ENCODE peak calls at places on chromosome 22, in five cellular contexts. M is astrocyte, T is GM23338, F is PC-9, E is AG04450. D is an unnamed sample. For H3K27me3, the result is how much of the 10 kb centered on the place peaks cover.

GRCh38 chr22:30923168-30923900 is 45.2 kb downstream of the MORC2 start:
- DNase-seq in M (no peak), T (no peak), F (no peak), E (no peak), D (no peak)

GRCh38 chr22:27808730-27809129 is 7.2 kb upstream of the MN1 start:
- DNase-seq in M (no peak), T (no peak), F (no peak), E (no peak), D (no peak)

GRCh38 chr22:20946080-20946986 is 20.7 kb upstream of the AIFM3 start:
- DNase-seq in M (peak), T (no peak), F (no peak), E (no peak), D (no peak)

GRCh38 chr22:36156515-36157419 is 3.8 kb downstream of the APOL3 start:
- DNase-seq in M (peak), T (peak), F (no peak), E (peak), D (peak)

GRCh38 chr22:30574095-30574981 is at the start of gene GAL3ST1:
- DNase-seq in M (no peak), T (peak), F (no peak), E (no peak), D (no peak)

GRCh38 chr22:46979506-46979905 is 217.1 kb downstream of the TBC1D22A start:
- DNase-seq in M (no peak), T (no peak), F (no peak), E (no peak), D (no peak)

GRCh38 chr22:49975543-49976389 is 15.2 kb downstream of the PIM3 start:
- DNase-seq in M (peak), T (peak), F (peak), E (no peak), D (no peak)

GRCh38 chr22:46661221-46661851 is 41.1 kb downstream of the GRAMD4 start:
- DNase-seq in M (peak), T (no peak), F (no peak), E (no peak), D (no peak)

GRCh38 chr22:40196628-40197027 is 18.9 kb downstream of the TNRC6B start:
- DNase-seq in M (peak), T (no peak), F (peak), E (peak), D (peak)

GRCh38 chr22:30637701-30638114 is 2.1 kb downstream of the SLC35E4 start:
- DNase-seq in M (no peak), T (no peak), F (peak), E (no peak), D (no peak)

GRCh38 chr22:26542831-26543230 is 30.6 kb upstream of the TFIP11 start:
- DNase-seq in M (no peak), T (no peak), F (no peak), E (no peak), D (no peak)

GRCh38 chr22:47189056-47189916 is 426.8 kb downstream of the TBC1D22A start:
- DNase-seq in M (no peak), T (no peak), F (no peak), E (no peak), D (no peak)

GRCh38 chr22:27437570-27437969 is 364.0 kb downstream of the MN1 start:
- DNase-seq in M (no peak), T (no peak), F (peak), E (no peak), D (no peak)

GRCh38 chr22:27670701-27671412 is 130.7 kb downstream of the MN1 start:
- DNase-seq in M (no peak), T (peak), F (peak), E (no peak), D (no peak)

GRCh38 chr22:38709306-38709705 is 3.6 kb downstream of the GTPBP1 start:
- DNase-seq in M (no peak), T (no peak), F (no peak), E (no peak), D (no peak)

GRCh38 chr22:19879248-19879575 is 24.5 kb upstream of the GNB1L start:
- DNase-seq in M (no peak), T (no peak), F (no peak), E (no peak), D (no peak)

GRCh38 chr22:49638788-49639187 is 188.9 kb downstream of the BRD1 start:
- DNase-seq in M (peak), T (no peak), F (no peak), E (no peak), D (no peak)

GRCh38 chr22:36104988-36105387 is 55.6 kb downstream of the APOL3 start:
- DNase-seq in M (no peak), T (no peak), F (no peak), E (no peak), D (no peak)

GRCh38 chr22:50473088-50473487 is 1.7 kb downstream of the SBF1 start:
- DNase-seq in M (no peak), T (peak), F (peak), E (no peak), D (no peak)

GRCh38 chr22:30104501-30105156 is 24.4 kb downstream of the HORMAD2 start:
- DNase-seq in M (peak), T (no peak), F (no peak), E (no peak), D (no peak)

GRCh38 chr22:39251762-39252460 is 7.1 kb upstream of the PDGFB start:
- DNase-seq in M (no peak), T (no peak), F (peak), E (no peak), D (no peak)

GRCh38 chr22:24969588-24970301 is 17.2 kb downstream of the KIAA1671 start:
- DNase-seq in M (peak), T (no peak), F (peak), E (no peak), D (peak)

GRCh38 chr22:46638601-46639431 is 18.6 kb downstream of the GRAMD4 start:
- DNase-seq in M (peak), T (no peak), F (no peak), E (no peak), D (no peak)

GRCh38 chr22:26671317-26672059 is 14.1 kb downstream of the MIAT start:
- DNase-seq in M (no peak), T (peak), F (no peak), E (no peak), D (no peak)

GRCh38 chr22:35608088-35608487 is 9.0 kb downstream of the MB start:
- DNase-seq in M (peak), T (no peak), F (no peak), E (no peak), D (no peak)

GRCh38 chr22:36457688-36458450 is 23.6 kb downstream of the TXN2 start:
- DNase-seq in M (peak), T (no peak), F (peak), E (no peak), D (no peak)

GRCh38 chr22:28986366-28986765 is 75.3 kb downstream of the C22orf31 start:
- DNase-seq in M (peak), T (no peak), F (peak), E (no peak), D (no peak)

GRCh38 chr22:20498913-20499312 is 3.3 kb upstream of the KLHL22 start:
- DNase-seq in M (no peak), T (no peak), F (no peak), E (no peak), D (no peak)

GRCh38 chr22:46592390-46592872 is 27.8 kb upstream of the GRAMD4 start:
- DNase-seq in M (peak), T (no peak), F (no peak), E (peak), D (peak)

GRCh38 chr22:23763579-23764331 is 965 bp downstream of the C22orf15 start:
- DNase-seq in M (no peak), T (peak), F (no peak), E (no peak), D (no peak)

GRCh38 chr22:49934891-49935557 is 16.6 kb downstream of the CRELD2 start:
- DNase-seq in M (no peak), T (peak), F (no peak), E (no peak), D (no peak)

GRCh38 chr22:23754980-23755636 is 883 bp upstream of the VPREB3 start:
- DNase-seq in M (no peak), T (no peak), F (no peak), E (no peak), D (no peak)

GRCh38 chr22:27438271-27438980 is 363.1 kb downstream of the MN1 start:
- DNase-seq in M (no peak), T (no peak), F (peak), E (no peak), D (no peak)

GRCh38 chr22:22201185-22201924 is 43.2 kb upstream of the VPREB1 start:
- DNase-seq in M (no peak), T (peak), F (no peak), E (peak), D (no peak)

GRCh38 chr22:50531546-50532352 is 1.9 kb upstream of the TYMP start:
- DNase-seq in M (peak), T (peak), F (peak), E (no peak), D (no peak)

GRCh38 chr22:22075382-22076163 is 93.0 kb upstream of the TOP3B start:
- DNase-seq in M (no peak), T (no peak), F (no peak), E (no peak), D (no peak)

GRCh38 chr22:42901790-42902508 is 44.9 kb upstream of the ARFGAP3 start:
- DNase-seq in M (no peak), T (peak), F (no peak), E (no peak), D (no peak)
- TF ChIP-seq CTCF in M (no peak), T (peak), F (peak), E (peak), D (peak)

DNA sequence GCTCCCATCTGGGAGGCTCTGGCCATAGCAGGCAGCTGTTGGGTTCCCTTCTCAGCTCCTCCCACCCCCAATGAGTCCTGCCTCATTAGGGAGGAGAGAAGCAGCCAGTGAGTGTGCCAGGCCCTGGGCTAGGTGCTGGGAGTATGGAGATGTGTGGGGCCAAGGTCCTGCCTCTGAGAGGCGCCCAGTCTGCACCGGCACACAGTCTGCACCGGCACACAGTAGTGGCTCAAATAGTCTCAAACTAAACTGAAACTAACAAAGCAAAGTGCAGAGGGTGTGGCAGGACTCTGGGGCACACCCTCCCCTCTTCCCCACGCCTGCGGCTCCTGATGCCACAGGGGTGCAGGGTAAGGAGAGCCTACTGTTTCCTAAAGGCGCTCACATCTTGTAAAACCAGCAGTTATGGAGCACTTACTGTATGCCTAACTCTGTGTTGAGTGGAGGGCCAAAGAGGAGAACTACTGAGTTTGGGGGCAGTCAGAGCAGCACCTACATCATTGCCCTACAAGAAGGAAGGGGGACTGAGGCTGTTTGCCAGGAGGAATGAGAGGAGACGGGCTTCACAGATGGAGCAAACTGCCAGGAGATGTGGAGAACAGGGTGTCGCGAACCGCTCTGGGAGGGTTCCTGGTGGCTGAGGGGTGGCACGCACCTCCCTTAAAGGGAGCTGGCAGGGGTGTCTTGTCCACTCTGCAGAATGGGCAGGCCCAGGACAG is 959 bp upstream of the SH3BP1 start:
- DNase-seq in M (no peak), T (no peak), F (no peak), E (no peak), D (no peak)
- H3K4me3 ChIP-seq in M (no peak), T (peak), F (no peak), E (peak), D (no peak)

DNA sequence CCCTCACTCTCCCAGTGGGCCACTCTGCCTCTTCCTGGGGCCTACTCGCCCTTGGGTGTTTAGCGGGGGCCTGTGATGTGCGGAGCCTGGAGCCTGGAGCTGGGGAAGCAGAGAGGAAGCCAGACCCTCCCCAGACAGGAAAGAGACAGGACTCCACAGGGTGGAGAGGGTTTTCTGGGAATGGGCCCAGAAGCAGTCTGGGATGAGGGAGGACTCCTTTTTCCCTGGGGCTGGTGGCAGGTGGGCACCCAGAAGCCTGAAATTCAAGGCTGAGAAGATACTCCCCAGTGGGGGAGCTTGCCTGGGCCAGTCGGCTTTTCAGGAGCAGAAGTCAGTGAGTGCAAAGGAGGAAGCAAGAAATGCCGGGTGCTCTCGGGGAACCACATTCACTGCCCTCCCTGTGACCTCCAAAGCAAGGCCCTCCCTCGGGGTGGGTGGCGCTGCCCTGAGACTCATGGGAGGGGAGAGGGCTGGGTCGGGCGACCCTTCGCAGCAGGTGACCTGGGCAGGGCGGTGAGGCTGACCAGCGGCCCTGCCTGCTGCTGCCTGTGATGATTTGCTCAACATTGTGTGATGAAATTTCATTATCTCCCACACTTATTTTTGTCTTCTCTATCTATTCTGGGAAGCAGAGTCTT is 1377.4 kb downstream of the BRD1 start:
- DNase-seq in M (no peak), T (no peak), F (no peak), E (no peak), D (no peak)
- H3K27me3 ChIP-seq in M (under half), T (under half), F (half or more), E (under half), D (under half)

GRCh38 chr22:33860386-33860785 is 59.9 kb downstream of the LARGE1 start:
- DNase-seq in M (no peak), T (no peak), F (no peak), E (no peak), D (no peak)
- TF ChIP-seq CTCF in M (no peak), T (no peak), F (no peak), E (no peak), D (no peak)

DNA sequence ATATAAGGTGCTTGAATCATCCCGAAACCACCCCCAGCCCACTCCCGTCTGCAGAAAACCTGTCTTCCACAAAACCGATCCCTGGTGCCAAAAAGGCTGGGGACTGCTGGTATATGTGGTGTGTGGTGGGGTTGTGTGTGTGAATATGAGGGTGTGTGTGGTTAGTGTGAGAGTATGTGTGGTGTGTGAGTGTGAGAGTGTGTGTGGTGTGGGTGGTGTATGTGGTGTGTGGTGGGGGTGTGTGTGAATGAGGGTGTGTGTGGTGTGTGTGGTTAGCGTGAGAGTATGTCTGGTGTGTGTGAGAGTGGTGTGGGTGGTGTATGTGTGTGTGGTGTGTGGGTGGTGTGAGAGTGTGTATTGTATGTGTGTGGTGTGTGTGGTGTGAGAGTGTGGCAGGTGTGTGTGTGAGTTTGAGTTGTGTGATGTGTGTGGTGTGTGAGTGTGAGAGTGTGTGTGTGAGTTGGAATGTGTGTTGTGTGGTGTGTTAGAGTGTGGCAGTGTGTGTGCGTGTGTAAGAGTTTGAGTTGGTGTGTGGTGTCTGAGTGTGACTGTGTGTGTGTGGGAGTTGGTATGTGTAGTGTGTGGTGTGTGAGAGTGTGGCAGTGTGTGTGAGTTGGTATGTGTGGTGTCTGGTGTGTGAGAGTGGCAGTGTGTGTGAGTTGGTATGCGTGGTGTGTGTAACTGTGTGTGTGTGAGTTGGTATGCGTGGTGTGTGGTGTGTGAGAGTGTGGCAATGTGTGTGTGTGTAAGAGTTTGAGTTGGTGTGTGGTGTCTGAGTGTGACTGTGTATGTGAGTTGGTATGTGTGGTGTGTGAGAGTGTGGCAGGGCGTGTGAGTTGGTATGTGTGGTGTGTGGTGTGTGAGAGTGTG is 6.5 kb downstream of the UPK3A start:
- DNase-seq in M (no peak), T (no peak), F (no peak), E (no peak), D (no peak)
- H3K4me3 ChIP-seq in M (no peak), T (no peak), F (no peak), E (no peak), D (no peak)

DNA sequence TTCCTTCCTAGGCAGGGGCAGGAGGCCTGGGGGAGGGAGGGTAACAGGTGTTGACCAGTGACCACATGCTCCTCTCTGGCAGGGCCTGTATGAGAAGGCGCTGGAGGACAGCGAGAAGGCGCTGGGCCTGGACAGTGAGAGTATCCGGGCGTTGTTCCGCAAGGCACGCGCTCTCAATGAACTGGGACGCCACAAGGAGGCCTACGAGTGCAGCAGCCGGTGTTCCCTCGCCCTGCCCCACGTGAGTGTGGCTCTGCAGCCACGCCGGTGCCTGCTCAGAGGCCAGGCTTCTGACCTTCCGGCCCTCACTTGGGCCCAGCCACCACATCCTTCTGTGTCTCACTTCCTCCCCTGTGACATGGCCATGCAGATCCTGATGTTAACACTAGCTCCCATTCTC is 25.8 kb downstream of the ZC3H7B start:
- DNase-seq in M (no peak), T (no peak), F (no peak), E (no peak), D (no peak)
- H3K27me3 ChIP-seq in M (under half), T (under half), F (under half), E (under half), D (under half)

GRCh38 chr22:43827926-43828710 is 16.0 kb upstream of the EFCAB6 start:
- DNase-seq in M (no peak), T (no peak), F (no peak), E (no peak), D (no peak)
- TF ChIP-seq CTCF in M (no peak), T (no peak), F (no peak), E (peak), D (peak)